ENCODE peak calls at places on chromosome 17, in six cellular contexts. D is esophagus squamous epithelium, O is ascending aorta, M is right atrium auricular region, R is heart right ventricle, A is PC-9. N is an unnamed sample.

GRCh38 chr17:50177983-50178834 is 12.4 kb downstream of the SGCA start:
- DNase-seq in O (peak; percentile 98), R (peak; percentile 89), M (peak; percentile 91), A (peak; percentile 93), D (no peak), N (peak; percentile 80)

GRCh38 chr17:18139092-18139491 is 30.5 kb downstream of the MYO15A start:
- DNase-seq in A (no peak), D (no peak), O (no peak), R (no peak), M (no peak), N (no peak)

GRCh38 chr17:19533718-19534561 is at the start of gene SLC47A1:
- DNase-seq in O (peak; percentile 69), M (no peak), A (no peak), D (no peak), R (no peak), N (peak; percentile 44)

GRCh38 chr17:73705594-73705993 is 61.3 kb upstream of the SDK2 start:
- DNase-seq in D (no peak), R (no peak), A (no peak), O (no peak), M (no peak), N (no peak)

GRCh38 chr17:40960144-40960543 is 6.6 kb downstream of the KRT39 start:
- DNase-seq in R (no peak), M (no peak), D (no peak), A (no peak), O (no peak), N (no peak)

GRCh38 chr17:2874211-2874686 is 78.0 kb downstream of the RAP1GAP2 start:
- DNase-seq in A (no peak), D (no peak), O (no peak), M (no peak), R (no peak), N (no peak)

GRCh38 chr17:7626956-7627249 is 718 bp downstream of the SAT2 start:
- DNase-seq in D (no peak), M (no peak), A (no peak), R (no peak), O (no peak), N (no peak)

GRCh38 chr17:64244165-64244564 is 18.9 kb downstream of the TEX2 start:
- DNase-seq in O (no peak), D (no peak), M (no peak), R (no peak), A (no peak), N (no peak)

GRCh38 chr17:57274162-57274561 is 17.8 kb downstream of the MSI2 start:
- DNase-seq in A (no peak), O (no peak), M (no peak), R (no peak), D (no peak), N (no peak)

GRCh38 chr17:63699638-63700527 is at the start of gene LIMD2:
- DNase-seq in R (peak; percentile 53), A (no peak), M (no peak), O (peak; percentile 74), D (no peak), N (peak; percentile 66)

GRCh38 chr17:78272181-78272913 is 40.9 kb downstream of the TMEM235 start:
- DNase-seq in D (no peak), R (peak; percentile 55), A (peak; percentile 36), M (peak; percentile 70), O (no peak), N (peak; percentile 61)
- H3K27ac ChIP-seq in D (no peak overlapping the region), R (no peak overlapping the region), A (no peak overlapping the region), M (no peak overlapping the region), O (no peak overlapping the region), N (no peak overlapping the region)

GRCh38 chr17:83156408-83156807 is 77.0 kb downstream of the METRNL start:
- DNase-seq in R (no peak), O (no peak), M (peak; percentile 55), D (no peak), A (no peak), N (no peak)
- H3K9me3 ChIP-seq in R (no peaks in the 10 kb centered on the region), O (no peaks in the 10 kb centered on the region), M (no peaks in the 10 kb centered on the region), D (no peaks in the 10 kb centered on the region), A (no peaks in the 10 kb centered on the region), N (no peaks in the 10 kb centered on the region)

DNA sequence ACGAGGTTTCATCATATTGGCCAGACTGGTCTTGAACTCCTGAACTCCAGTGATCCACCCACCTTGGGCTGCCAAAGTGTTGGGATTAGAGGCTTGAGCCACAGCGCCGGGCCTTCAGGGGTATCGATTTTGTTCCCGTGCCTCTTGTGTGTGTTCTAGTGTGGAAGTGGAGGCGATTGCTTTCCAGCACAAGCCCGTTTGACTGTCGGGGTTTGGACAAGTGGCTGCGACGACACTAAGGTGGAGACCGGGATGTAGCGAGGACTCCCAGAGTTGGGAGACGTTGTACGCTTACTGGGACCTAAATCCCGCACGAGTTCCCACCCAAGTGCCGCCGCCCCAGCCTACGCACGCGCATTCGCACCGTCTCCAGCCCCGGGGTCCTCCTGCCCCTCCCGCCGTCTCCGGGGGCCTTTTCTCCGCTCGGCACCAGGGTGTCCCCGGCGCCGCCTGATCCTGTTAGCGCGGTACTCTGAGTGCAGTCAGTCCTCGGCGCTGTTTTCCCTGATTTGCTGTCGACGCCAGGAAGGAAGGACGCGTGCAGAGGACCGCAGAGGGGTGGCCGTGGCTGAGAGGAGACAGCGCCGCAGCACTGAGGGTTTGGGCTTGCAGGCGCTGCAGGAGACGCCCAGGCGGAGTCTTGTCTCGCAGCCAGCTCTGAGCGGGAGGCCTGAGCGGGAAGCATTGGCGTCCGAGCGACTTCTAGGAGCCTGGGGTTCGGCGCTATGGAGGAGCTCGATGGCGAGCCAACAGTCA is at the start of gene NUP85:
- DNase-seq in O (peak; percentile 95), D (peak; percentile 46), A (peak; percentile 90), R (peak; percentile 95), M (peak; percentile 93), N (peak; percentile 95)
- TF ChIP-seq CTCF in O (peak; percentile 14), D (peak; percentile 4), A (no peak), R (no peak), M (no peak), N (no peak)

GRCh38 chr17:61863801-61864126 is 436 bp upstream of the BRIP1 start:
- DNase-seq in M (no peak), D (no peak), A (no peak), R (no peak), O (no peak), N (no peak)

GRCh38 chr17:61868074-61868473 is 4.7 kb upstream of the BRIP1 start:
- DNase-seq in M (no peak), A (no peak), O (no peak), D (no peak), R (no peak), N (no peak)

GRCh38 chr17:61862975-61863800 is at the start of gene BRIP1:
- DNase-seq in O (peak; percentile 95), A (peak; percentile 91), M (peak; percentile 94), D (peak; percentile 48), R (peak; percentile 90), N (peak; percentile 88)

GRCh38 chr17:61867033-61867432 is 3.7 kb upstream of the BRIP1 start:
- DNase-seq in R (no peak), A (no peak), O (no peak), D (no peak), M (no peak), N (no peak)

DNA sequence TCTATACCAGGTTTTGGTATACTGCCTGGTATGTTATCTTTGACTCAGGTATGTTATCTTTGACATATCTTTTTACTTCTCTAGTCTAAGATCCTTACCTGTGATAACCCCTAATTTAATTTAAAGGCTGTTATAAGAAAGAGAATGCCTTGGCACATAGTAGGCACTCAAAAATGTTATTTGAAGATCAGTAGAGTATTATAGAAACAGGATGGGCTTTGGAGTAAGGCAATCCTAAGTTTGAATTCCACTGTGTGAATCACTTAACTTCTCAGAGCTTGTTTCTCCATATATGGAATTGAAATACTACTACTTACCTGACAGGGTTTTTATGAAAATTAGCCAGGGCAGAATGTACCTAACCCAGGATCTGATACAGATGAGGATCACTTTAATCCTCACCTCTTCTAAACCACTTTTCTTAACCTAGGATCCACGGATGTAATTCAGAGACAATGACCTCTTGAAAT is 1.2 kb downstream of the BRIP1 start:
- DNase-seq in O (no peak), A (peak; percentile 63), D (no peak), M (no peak), R (no peak), N (no peak)
- H3K27ac ChIP-seq in O (no peak overlapping the region), A (peak overlapping the region; percentile 71), D (no peak overlapping the region), M (no peak overlapping the region), R (no peak overlapping the region), N (no peak overlapping the region)

GRCh38 chr17:16552637-16553045 is 16.4 kb downstream of the ZNF287 start:
- DNase-seq in A (no peak), O (no peak), R (no peak), D (no peak), M (no peak), N (no peak)

DNA sequence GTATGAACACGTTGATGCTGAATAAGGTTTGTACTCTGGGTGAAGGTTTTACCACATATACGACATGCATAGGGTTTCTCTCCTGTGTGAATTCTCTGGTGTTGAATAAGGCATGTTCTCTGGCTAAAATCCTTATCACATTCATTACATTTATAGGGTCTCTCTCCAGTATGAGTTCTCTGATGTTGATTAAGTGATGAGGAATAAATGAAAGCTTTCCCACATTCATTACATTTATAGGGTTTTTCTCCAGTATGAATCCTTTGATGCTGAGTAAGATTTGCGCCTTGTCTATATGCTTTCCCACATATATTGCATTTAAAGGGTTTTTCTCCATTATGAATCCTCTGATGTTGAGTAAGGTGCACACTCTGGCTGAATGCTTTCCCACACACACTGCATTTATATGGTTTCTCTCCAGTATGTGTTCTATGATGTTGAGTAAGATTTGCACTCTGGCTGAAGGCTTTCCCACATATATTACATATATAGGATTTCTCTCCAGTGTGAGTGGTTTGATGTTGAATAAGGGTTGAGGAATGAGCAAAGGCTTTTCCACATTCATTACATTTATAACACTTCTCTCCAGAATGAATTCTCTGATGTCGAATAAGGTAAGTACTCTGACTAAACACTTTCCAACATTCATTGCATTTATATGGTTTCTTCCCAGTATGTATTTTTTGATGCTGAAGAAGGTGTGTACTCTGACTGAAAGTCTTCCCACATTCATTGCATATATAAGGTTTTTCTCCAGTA is 16.9 kb downstream of the ZNF287 start:
- DNase-seq in O (no peak), R (no peak), M (no peak), D (no peak), A (no peak), N (no peak)
- H3K9me3 ChIP-seq in O (peaks cover 98% of the 10 kb centered on the region), R (peaks cover 98% of the 10 kb centered on the region), M (peaks cover 100% of the 10 kb centered on the region), D (no peaks in the 10 kb centered on the region), A (peaks cover 17% of the 10 kb centered on the region), N (peaks cover 100% of the 10 kb centered on the region)

N was measured in left ventricle myocardium inferior.